ENCODE peak calls at places on chromosomes 4 and X, in eight cellular contexts. V is transverse colon, K is cardiac muscle cell, I is bronchial epithelial cell, Q is foreskin fibroblast, O is lung, E is neural progenitor cell, X is pancreas. S is an unnamed sample.
A peak's percentile ranks its signal among the peaks of the same experiment; 100 is the strongest.

GRCh38 chr4:140237616-140238352 is 83.8 kb upstream of the MAML3 start:
- DNase-seq in V (peak; percentile 71), K (peak; percentile 98), I (no peak), Q (peak; percentile 98), O (peak; percentile 55), E (peak; percentile 93), X (no peak), S (peak; percentile 35)

GRCh38 chr4:156941940-156942548 is 29.6 kb downstream of the PDGFC start:
- DNase-seq in V (peak; percentile 33), K (peak; percentile 88), I (peak; percentile 94), Q (peak; percentile 87), O (peak; percentile 65), E (peak; percentile 71), X (peak; percentile 55), S (no peak)

GRCh38 chrX:40097101-40097491 is 662 bp downstream of the BCOR start:
- DNase-seq in V (no peak), K (peak; percentile 25), I (no peak), Q (no peak), O (no peak), E (no peak), X (peak; percentile 75), S (no peak)

GRCh38 chr4:130053723-130054122 is 957.8 kb downstream of the C4orf33 start:
- DNase-seq in V (no peak), K (no peak), I (no peak), Q (no peak), O (no peak), E (no peak), X (no peak), S (no peak)

GRCh38 chrX:79161655-79162054 is 17.2 kb downstream of the GPR174 start:
- DNase-seq in V (no peak), K (no peak), I (no peak), Q (no peak), O (no peak), E (no peak), X (no peak), S (no peak)

GRCh38 chr4:121307441-121308327 is 73.1 kb downstream of the QRFPR start:
- DNase-seq in V (peak; percentile 32), K (peak; percentile 79), I (peak; percentile 80), Q (peak; percentile 19), O (no peak), E (peak; percentile 80), X (no peak), S (peak; percentile 33)

GRCh38 chr4:173025131-173025530 is 143.5 kb upstream of the GALNT7 start:
- DNase-seq in V (peak; percentile 26), K (peak; percentile 83), I (peak; percentile 70), Q (peak; percentile 45), O (peak; percentile 43), E (peak; percentile 82), X (no peak), S (peak; percentile 50)

GRCh38 chrX:13094780-13095425 is 50.5 kb upstream of the FAM9C start:
- DNase-seq in V (no peak), K (peak; percentile 70), I (no peak), Q (no peak), O (no peak), E (peak; percentile 51), X (no peak), S (no peak)

GRCh38 chrX:24515447-24515846 is 50.4 kb downstream of the PDK3 start:
- DNase-seq in V (no peak), K (peak; percentile 49), I (no peak), Q (no peak), O (no peak), E (peak; percentile 48), X (no peak), S (no peak)

GRCh38 chrX:68723491-68724155 is 76.2 kb downstream of the STARD8 start:
- DNase-seq in V (no peak), K (no peak), I (no peak), Q (no peak), O (no peak), E (no peak), X (no peak), S (no peak)

GRCh38 chr4:137664055-137664405 is 131.7 kb upstream of the PCDH18 start:
- DNase-seq in V (no peak), K (peak; percentile 73), I (peak; percentile 26), Q (peak; percentile 87), O (no peak), E (no peak), X (no peak), S (no peak)

GRCh38 chr4:27318740-27319139 is 458.1 kb downstream of the STIM2 start:
- DNase-seq in V (peak; percentile 47), K (peak; percentile 3), I (peak; percentile 25), Q (peak; percentile 0), O (no peak), E (peak; percentile 72), X (no peak), S (no peak)

GRCh38 chrX:71623714-71624113 is 5.4 kb upstream of the CXCR3 start:
- DNase-seq in V (peak; percentile 24), K (no peak), I (no peak), Q (no peak), O (no peak), E (no peak), X (no peak), S (no peak)

GRCh38 chr4:87409420-87409939 is 12.9 kb upstream of the NUDT9 start:
- DNase-seq in V (no peak), K (no peak), I (no peak), Q (no peak), O (no peak), E (no peak), X (no peak), S (no peak)

GRCh38 chr4:85925071-85925470 is 434.8 kb downstream of the MAPK10 start:
- DNase-seq in V (no peak), K (no peak), I (no peak), Q (no peak), O (no peak), E (no peak), X (no peak), S (no peak)

DNA sequence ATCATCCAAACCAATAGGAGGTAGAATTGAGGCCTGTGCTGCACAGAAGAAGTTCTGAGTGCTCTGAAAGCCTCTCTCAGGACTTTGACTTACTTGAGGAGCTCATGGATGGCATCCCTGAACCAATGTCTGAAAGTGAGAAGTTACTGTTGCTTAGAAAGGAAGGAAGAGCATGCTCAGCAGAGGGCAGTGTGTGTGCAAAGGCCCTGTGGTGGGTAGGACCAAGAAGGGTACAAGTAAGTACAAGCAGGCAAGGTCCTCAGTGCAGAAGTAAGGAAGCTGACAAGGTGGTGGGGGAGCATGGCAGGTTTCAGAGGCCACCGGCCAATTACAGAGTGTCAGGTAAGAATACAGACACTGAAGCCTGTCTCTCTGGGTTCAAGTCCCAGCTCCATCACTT is 31.4 kb upstream of the LGI2 start:
- DNase-seq in V (no peak), K (no peak), I (no peak), Q (no peak), O (no peak), E (no peak), X (no peak), S (no peak)
- TF ChIP-seq CTCF in V (no peak), K (no peak), I (no peak), Q (no peak), O (no peak), E (no peak), X (no peak), S (no peak)

DNA sequence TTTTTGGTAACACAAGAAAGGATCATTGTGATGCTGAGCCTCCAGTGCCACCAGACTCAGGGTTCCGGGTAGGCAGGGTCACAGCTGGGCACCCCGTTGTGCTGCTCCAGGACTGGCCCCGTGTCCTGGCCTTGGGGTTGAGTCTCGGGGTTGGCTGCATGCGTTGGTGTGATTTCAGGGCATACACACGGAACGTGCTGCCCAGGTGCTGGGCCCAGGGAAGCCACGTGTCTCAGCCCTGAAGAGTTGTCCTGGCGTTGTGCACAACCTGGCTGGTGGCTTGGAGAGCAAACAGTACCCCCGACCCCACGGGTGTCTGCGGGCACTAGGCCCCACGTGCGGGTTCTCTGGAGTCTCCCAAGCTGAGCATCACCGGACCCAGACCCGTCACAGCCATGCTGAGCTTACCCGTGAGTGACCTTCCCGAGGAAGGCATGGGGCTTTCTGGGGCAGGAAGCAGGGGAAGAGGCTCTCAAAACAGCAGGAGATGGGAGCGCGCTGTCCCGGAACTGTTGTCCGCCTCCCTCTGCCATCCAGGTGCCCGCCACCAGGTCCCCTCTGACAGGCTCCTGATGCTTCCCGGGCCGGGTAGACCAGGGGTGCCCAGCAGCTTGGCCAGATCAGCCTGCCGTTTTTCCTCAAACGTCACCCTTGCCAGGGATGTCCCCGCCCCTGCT is 66.1 kb upstream of the ENPP6 start:
- DNase-seq in V (peak; percentile 27), K (no peak), I (no peak), Q (no peak), O (no peak), E (no peak), X (no peak), S (no peak)
- H3K4me3 ChIP-seq in V (no peak overlapping the region), K (no peak overlapping the region), I (no peak overlapping the region), Q (no peak overlapping the region), O (no peak overlapping the region), E (no peak overlapping the region), X (no peak overlapping the region), S (no peak overlapping the region)

GRCh38 chr4:108139089-108139488 is 29.6 kb downstream of the LEF1 start:
- DNase-seq in V (no peak), K (no peak), I (no peak), Q (no peak), O (no peak), E (no peak), X (no peak), S (no peak)

GRCh38 chr4:108130955-108131354 is 37.8 kb downstream of the LEF1 start:
- DNase-seq in V (no peak), K (no peak), I (no peak), Q (no peak), O (no peak), E (no peak), X (no peak), S (no peak)

GRCh38 chr4:108140328-108140727 is 28.4 kb downstream of the LEF1 start:
- DNase-seq in V (no peak), K (no peak), I (no peak), Q (no peak), O (no peak), E (no peak), X (no peak), S (no peak)

GRCh38 chr4:108141213-108142045 is 27.3 kb downstream of the LEF1 start:
- DNase-seq in V (no peak), K (no peak), I (no peak), Q (no peak), O (no peak), E (no peak), X (no peak), S (no peak)

GRCh38 chr4:108135549-108136209 is 33.1 kb downstream of the LEF1 start:
- DNase-seq in V (no peak), K (no peak), I (peak; percentile 75), Q (no peak), O (no peak), E (peak; percentile 89), X (no peak), S (no peak)
- TF ChIP-seq CTCF in V (no peak), K (no peak), I (no peak), Q (no peak), O (no peak), E (no peak), X (no peak), S (no peak)

DNA sequence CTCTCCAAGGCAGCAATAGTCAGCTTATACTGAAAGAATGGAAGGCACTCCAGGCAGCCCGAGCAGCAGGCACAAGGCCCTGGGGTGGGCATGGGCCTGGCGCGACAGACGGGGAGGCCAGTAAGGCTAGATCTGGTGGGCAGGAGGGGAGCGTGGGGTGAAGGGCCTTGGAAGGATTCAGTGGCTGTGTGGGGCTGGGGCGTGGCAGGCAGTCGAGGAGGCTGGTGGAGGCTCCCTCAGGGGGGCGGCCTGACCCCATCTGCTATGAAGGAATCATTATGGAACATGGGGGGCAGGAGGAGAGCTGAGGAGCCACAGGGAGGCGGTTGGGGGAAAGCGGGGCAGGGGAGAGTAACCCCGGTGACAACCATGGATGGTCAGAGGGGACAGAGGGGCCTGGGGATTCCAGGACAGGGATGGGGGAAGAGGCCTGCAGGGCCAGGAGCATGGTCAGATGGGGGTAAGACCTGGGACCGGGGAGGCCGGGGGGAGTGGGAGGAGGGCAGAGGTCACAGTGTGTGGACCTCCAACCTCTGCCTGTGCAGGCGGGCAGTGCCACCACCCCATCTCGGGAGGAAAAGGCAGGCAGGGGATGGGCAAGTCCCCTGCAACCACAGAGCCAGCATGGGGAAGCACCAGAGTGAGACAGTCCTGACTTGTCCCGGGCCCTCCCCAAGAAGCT is 70.3 kb downstream of the ACOX3 start:
- DNase-seq in V (no peak), K (no peak), I (no peak), Q (no peak), O (no peak), E (no peak), X (peak; percentile 43), S (no peak)
- H3K4me3 ChIP-seq in V (no peak overlapping the region), K (no peak overlapping the region), I (no peak overlapping the region), Q (no peak overlapping the region), O (no peak overlapping the region), E (no peak overlapping the region), X (no peak overlapping the region), S (no peak overlapping the region)